ENCODE peak calls at places on chromosomes 4 and X, in six cellular contexts. Z, J, K, R, H and W are unnamed samples.

GRCh38 chr4:124486423-124486822 is 226.1 kb downstream of the ANKRD50 start:
- DNase-seq in Z (peak), J (peak), K (no peak), R (no peak), H (peak), W (no peak)

GRCh38 chr4:189374176-189374575 is 566.5 kb upstream of the FRG1 start:
- DNase-seq in Z (no peak), J (no peak), K (no peak), R (no peak), H (no peak), W (no peak)

GRCh38 chr4:41413670-41414069 is 124.3 kb upstream of the LIMCH1 start:
- DNase-seq in Z (no peak), J (no peak), K (no peak), R (no peak), H (no peak), W (no peak)

GRCh38 chr4:140659935-140660710 is 91.4 kb upstream of the UCP1 start:
- DNase-seq in Z (no peak), J (no peak), K (no peak), R (no peak), H (no peak), W (peak)

GRCh38 chrX:103503853-103504207 is 15.5 kb downstream of the RAB40A start:
- DNase-seq in Z (no peak), J (no peak), K (no peak), R (no peak), H (no peak), W (no peak)

GRCh38 chr4:98672583-98673281 is 14.3 kb upstream of the TSPAN5 start:
- DNase-seq in Z (no peak), J (no peak), K (no peak), R (no peak), H (no peak), W (no peak)

GRCh38 chrX:154494715-154495114 is 4.3 kb upstream of the SLC10A3 start:
- DNase-seq in Z (no peak), J (no peak), K (no peak), R (no peak), H (no peak), W (no peak)

GRCh38 chrX:112197845-112198244 is 115.3 kb upstream of the TRPC5 start:
- DNase-seq in Z (no peak), J (no peak), K (no peak), R (no peak), H (no peak), W (no peak)

GRCh38 chrX:113868169-113868568 is 715.7 kb upstream of the HTR2C start:
- DNase-seq in Z (no peak), J (no peak), K (no peak), R (no peak), H (no peak), W (no peak)

GRCh38 chr4:99403380-99404194 is 31.6 kb downstream of the ADH7 start:
- DNase-seq in Z (no peak), J (no peak), K (no peak), R (peak), H (peak), W (peak)

GRCh38 chr4:41144812-41145211 is 69.5 kb downstream of the APBB2 start:
- DNase-seq in Z (no peak), J (no peak), K (no peak), R (no peak), H (peak), W (no peak)

GRCh38 chr4:126396703-126397102 is 1081.9 kb downstream of the FAT4 start:
- DNase-seq in Z (no peak), J (no peak), K (no peak), R (no peak), H (no peak), W (no peak)

GRCh38 chr4:108114503-108114902 is 54.2 kb downstream of the LEF1 start:
- DNase-seq in Z (no peak), J (no peak), K (no peak), R (no peak), H (no peak), W (no peak)

GRCh38 chr4:183249854-183250253 is 70.2 kb downstream of the CLDN22 start:
- DNase-seq in Z (peak), J (no peak), K (no peak), R (no peak), H (peak), W (peak)

GRCh38 chrX:68018248-68019203 is 414.8 kb downstream of the OPHN1 start:
- DNase-seq in Z (peak), J (peak), K (peak), R (no peak), H (peak), W (peak)

GRCh38 chrX:37378399-37378798 is 29.2 kb downstream of the PRRG1 start:
- DNase-seq in Z (no peak), J (no peak), K (no peak), R (no peak), H (no peak), W (peak)

GRCh38 chr4:112144546-112145325 is 518 bp upstream of the FAM241A start:
- DNase-seq in Z (no peak), J (no peak), K (no peak), R (peak), H (no peak), W (no peak)

GRCh38 chrX:79107891-79108718 is 36.4 kb upstream of the GPR174 start:
- DNase-seq in Z (no peak), J (no peak), K (no peak), R (peak), H (no peak), W (no peak)

GRCh38 chr4:2794707-2795557 is 2.0 kb downstream of the SH3BP2 start:
- DNase-seq in Z (peak), J (no peak), K (no peak), R (no peak), H (no peak), W (peak)

GRCh38 chr4:157978680-157979361 is 194.0 kb downstream of the GASK1B start:
- DNase-seq in Z (peak), J (peak), K (peak), R (no peak), H (peak), W (peak)

GRCh38 chr4:138327334-138327733 is 85.2 kb upstream of the SLC7A11 start:
- DNase-seq in Z (no peak), J (no peak), K (no peak), R (no peak), H (no peak), W (no peak)
- TF ChIP-seq CEBPB in Z (no peak), J (no peak), K (no peak), R (no peak), H (no peak), W (no peak)

DNA sequence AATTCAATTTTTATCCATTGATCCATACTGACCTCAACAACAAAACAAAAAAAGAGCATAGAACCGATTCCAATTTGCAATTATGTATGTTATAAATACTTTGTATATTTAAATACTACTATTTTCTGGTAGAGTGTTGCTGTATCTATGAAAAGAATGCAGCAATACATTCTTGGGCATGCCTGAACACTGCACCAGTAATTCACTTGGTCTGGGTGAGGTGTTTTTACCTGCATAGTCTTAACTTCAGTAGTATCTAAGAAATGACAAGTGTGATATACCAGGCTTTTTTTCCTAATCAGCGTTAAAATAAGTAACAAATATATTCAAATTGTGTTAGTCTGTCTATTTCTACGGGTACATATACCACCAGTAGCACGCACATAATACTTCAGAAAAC is 120.2 kb downstream of the KLHL13 start:
- DNase-seq in Z (no peak), J (no peak), K (no peak), R (no peak), H (no peak), W (no peak)
- TF ChIP-seq CEBPB in Z (no peak), J (no peak), K (no peak), R (no peak), H (no peak), W (no peak)

DNA sequence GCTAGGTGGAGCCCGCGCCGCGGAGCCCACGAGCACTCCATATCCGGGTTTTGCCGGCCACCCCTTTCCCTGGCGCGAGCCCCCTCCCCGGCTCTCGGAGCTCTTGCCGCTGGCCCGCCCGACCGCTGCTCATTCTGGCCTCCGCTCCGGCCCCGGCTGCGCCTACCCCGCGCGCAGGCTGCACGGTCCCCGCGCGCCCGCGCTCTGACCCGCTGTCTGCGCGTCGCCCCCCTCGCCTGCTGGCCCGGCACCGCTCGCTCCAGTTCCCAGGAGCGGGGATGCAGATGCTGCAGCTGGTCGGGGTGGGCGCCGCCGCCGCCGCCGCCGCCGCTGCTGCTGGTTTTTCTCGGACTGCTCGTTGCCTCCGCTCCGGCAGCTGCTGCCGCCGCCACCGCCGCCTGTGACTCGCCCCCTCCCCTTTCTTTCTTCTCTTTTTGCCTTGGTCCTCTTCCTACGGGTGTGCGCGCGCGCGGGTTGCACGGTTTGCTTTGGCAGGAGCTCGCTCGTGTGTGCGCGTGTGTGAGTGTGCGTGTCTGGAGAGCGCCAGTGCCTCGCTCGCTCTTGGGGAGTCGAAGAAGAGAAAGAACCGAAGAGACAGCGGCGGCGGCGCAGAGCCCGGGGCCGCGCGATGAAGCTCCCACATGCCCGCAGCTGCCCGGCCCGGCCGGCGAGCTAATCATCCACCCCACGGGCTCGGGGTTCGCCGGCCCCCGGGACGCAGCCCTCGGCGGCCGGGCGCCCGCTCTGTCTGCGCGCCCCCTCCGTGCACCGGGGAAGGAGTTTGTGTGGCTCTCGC is at the start of gene ADGRL3:
- DNase-seq in Z (no peak), J (no peak), K (peak), R (no peak), H (no peak), W (peak)
- TF ChIP-seq CEBPB in Z (no peak), J (no peak), K (no peak), R (no peak), H (no peak), W (no peak)

GRCh38 chrX:78098108-78098507 is 5.9 kb upstream of the PGK1 start:
- DNase-seq in Z (no peak), J (no peak), K (no peak), R (no peak), H (no peak), W (no peak)

GRCh38 chrX:78092296-78092695 is 11.8 kb upstream of the PGK1 start:
- DNase-seq in Z (peak), J (peak), K (peak), R (peak), H (peak), W (peak)
- TF ChIP-seq CEBPB in Z (no peak), J (no peak), K (no peak), R (no peak), H (no peak), W (no peak)

GRCh38 chrX:12403474-12404082 is 265.3 kb downstream of the FRMPD4 start:
- DNase-seq in Z (no peak), J (no peak), K (no peak), R (no peak), H (no peak), W (peak)
- TF ChIP-seq CEBPB in Z (no peak), J (no peak), K (no peak), R (no peak), H (no peak), W (no peak)